ENCODE peak calls at places on chromosomes 3 and 15, in nine cellular contexts. One of them, this sample, is unnamed. For H3K4me1, the result is how much of the 10 kb centered on the place peaks cover.

GRCh38 chr3:157573281-157573680 is 70.1 kb upstream of the VEPH1 start:
- DNase-seq in SK-N-SH: no peak
- DNase-seq in aorta: no peak
- DNase-seq in sigmoid colon: no peak
- DNase-seq in body of pancreas: no peak
- DNase-seq in CD8-positive, alpha-beta memory T cell: no peak
- DNase-seq in right atrium auricular region: no peak
- DNase-seq in effector memory CD4-positive, alpha-beta T cell: no peak
- DNase-seq in suprapubic skin: no peak
- DNase-seq in this sample: no peak

GRCh38 chr15:42148808-42149492 is 7.5 kb downstream of the PLA2G4F start:
- DNase-seq in SK-N-SH: no peak
- DNase-seq in aorta: no peak
- DNase-seq in sigmoid colon: no peak
- DNase-seq in body of pancreas: peak
- DNase-seq in CD8-positive, alpha-beta memory T cell: no peak
- DNase-seq in right atrium auricular region: no peak
- DNase-seq in effector memory CD4-positive, alpha-beta T cell: no peak
- DNase-seq in suprapubic skin: peak
- DNase-seq in this sample: no peak

GRCh38 chr15:64596701-64597468 is 136.5 kb downstream of the ZNF609 start:
- DNase-seq in SK-N-SH: no peak
- DNase-seq in aorta: no peak
- DNase-seq in sigmoid colon: no peak
- DNase-seq in body of pancreas: no peak
- DNase-seq in CD8-positive, alpha-beta memory T cell: peak
- DNase-seq in right atrium auricular region: no peak
- DNase-seq in effector memory CD4-positive, alpha-beta T cell: peak
- DNase-seq in suprapubic skin: no peak
- DNase-seq in this sample: no peak

GRCh38 chr3:183393625-183394024 is 34.8 kb downstream of the MCF2L2 start:
- DNase-seq in SK-N-SH: peak
- DNase-seq in aorta: no peak
- DNase-seq in sigmoid colon: no peak
- DNase-seq in body of pancreas: no peak
- DNase-seq in CD8-positive, alpha-beta memory T cell: no peak
- DNase-seq in right atrium auricular region: no peak
- DNase-seq in effector memory CD4-positive, alpha-beta T cell: no peak
- DNase-seq in suprapubic skin: no peak
- DNase-seq in this sample: no peak

GRCh38 chr3:113532698-113533533 is 561 bp downstream of the SIDT1 start:
- DNase-seq in SK-N-SH: peak
- DNase-seq in aorta: peak
- DNase-seq in sigmoid colon: no peak
- DNase-seq in body of pancreas: peak
- DNase-seq in CD8-positive, alpha-beta memory T cell: peak
- DNase-seq in right atrium auricular region: no peak
- DNase-seq in effector memory CD4-positive, alpha-beta T cell: peak
- DNase-seq in suprapubic skin: no peak
- DNase-seq in this sample: peak

GRCh38 chr15:42679285-42680141 is 57.4 kb downstream of the CDAN1 start:
- DNase-seq in SK-N-SH: no peak
- DNase-seq in aorta: no peak
- DNase-seq in sigmoid colon: no peak
- DNase-seq in body of pancreas: no peak
- DNase-seq in CD8-positive, alpha-beta memory T cell: no peak
- DNase-seq in right atrium auricular region: no peak
- DNase-seq in effector memory CD4-positive, alpha-beta T cell: no peak
- DNase-seq in suprapubic skin: no peak
- DNase-seq in this sample: no peak

GRCh38 chr3:62562596-62562995 is 189.2 kb upstream of the FEZF2 start:
- DNase-seq in SK-N-SH: no peak
- DNase-seq in aorta: peak
- DNase-seq in sigmoid colon: no peak
- DNase-seq in body of pancreas: no peak
- DNase-seq in CD8-positive, alpha-beta memory T cell: no peak
- DNase-seq in right atrium auricular region: no peak
- DNase-seq in effector memory CD4-positive, alpha-beta T cell: no peak
- DNase-seq in suprapubic skin: no peak
- DNase-seq in this sample: no peak

GRCh38 chr3:53174346-53175250 is 13.6 kb downstream of the PRKCD start:
- DNase-seq in SK-N-SH: no peak
- DNase-seq in aorta: no peak
- DNase-seq in sigmoid colon: no peak
- DNase-seq in body of pancreas: no peak
- DNase-seq in CD8-positive, alpha-beta memory T cell: no peak
- DNase-seq in right atrium auricular region: no peak
- DNase-seq in effector memory CD4-positive, alpha-beta T cell: no peak
- DNase-seq in suprapubic skin: no peak
- DNase-seq in this sample: no peak

GRCh38 chr15:51193526-51193925 is 98.8 kb upstream of the TNFAIP8L3 start:
- DNase-seq in SK-N-SH: no peak
- DNase-seq in aorta: peak
- DNase-seq in sigmoid colon: no peak
- DNase-seq in body of pancreas: no peak
- DNase-seq in CD8-positive, alpha-beta memory T cell: no peak
- DNase-seq in right atrium auricular region: no peak
- DNase-seq in effector memory CD4-positive, alpha-beta T cell: no peak
- DNase-seq in suprapubic skin: no peak
- DNase-seq in this sample: no peak

GRCh38 chr15:91604122-91604521 is 249.4 kb upstream of the SLCO3A1 start:
- DNase-seq in SK-N-SH: no peak
- DNase-seq in aorta: no peak
- DNase-seq in sigmoid colon: no peak
- DNase-seq in body of pancreas: no peak
- DNase-seq in CD8-positive, alpha-beta memory T cell: no peak
- DNase-seq in right atrium auricular region: no peak
- DNase-seq in effector memory CD4-positive, alpha-beta T cell: no peak
- DNase-seq in suprapubic skin: no peak
- DNase-seq in this sample: no peak

DNA sequence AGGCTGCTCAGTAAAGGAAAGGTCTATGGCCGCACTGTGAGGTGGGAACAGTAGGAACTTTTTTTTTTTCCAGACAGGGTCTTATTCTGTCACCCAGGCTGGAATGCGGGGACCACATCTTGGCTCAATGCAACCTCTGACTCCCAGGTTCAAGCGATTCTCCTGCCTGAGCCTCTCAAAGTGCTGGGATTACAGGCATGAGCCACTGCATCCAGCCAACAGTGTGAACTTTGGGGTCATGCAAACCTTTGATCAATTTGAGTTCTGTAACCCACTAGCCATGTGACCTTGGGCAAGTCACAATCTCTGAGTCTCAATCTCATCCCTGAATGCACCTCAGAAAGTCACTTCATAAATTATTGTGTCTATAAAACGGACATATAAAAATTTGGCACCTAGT is 286.8 kb upstream of the CTNNB1 start:
- DNase-seq in SK-N-SH: no peak
- DNase-seq in aorta: no peak
- DNase-seq in sigmoid colon: no peak
- DNase-seq in body of pancreas: no peak
- DNase-seq in CD8-positive, alpha-beta memory T cell: no peak
- DNase-seq in right atrium auricular region: no peak
- DNase-seq in effector memory CD4-positive, alpha-beta T cell: no peak
- DNase-seq in suprapubic skin: no peak
- DNase-seq in this sample: no peak
- H3K4me1 ChIP-seq in SK-N-SH: under half
- H3K4me1 ChIP-seq in aorta: under half
- H3K4me1 ChIP-seq in sigmoid colon: under half
- H3K4me1 ChIP-seq in body of pancreas: under half
- H3K4me1 ChIP-seq in CD8-positive, alpha-beta memory T cell: under half
- H3K4me1 ChIP-seq in right atrium auricular region: under half
- H3K4me1 ChIP-seq in effector memory CD4-positive, alpha-beta T cell: under half
- H3K4me1 ChIP-seq in suprapubic skin: under half
- H3K4me1 ChIP-seq in this sample: under half

GRCh38 chr15:70243686-70244540 is 146.2 kb upstream of the TLE3 start:
- DNase-seq in SK-N-SH: no peak
- DNase-seq in aorta: no peak
- DNase-seq in sigmoid colon: peak
- DNase-seq in body of pancreas: no peak
- DNase-seq in CD8-positive, alpha-beta memory T cell: no peak
- DNase-seq in right atrium auricular region: no peak
- DNase-seq in effector memory CD4-positive, alpha-beta T cell: no peak
- DNase-seq in suprapubic skin: no peak
- DNase-seq in this sample: no peak
- H3K27ac ChIP-seq in SK-N-SH: no peak
- H3K27ac ChIP-seq in aorta: no peak
- H3K27ac ChIP-seq in sigmoid colon: no peak
- H3K27ac ChIP-seq in body of pancreas: no peak
- H3K27ac ChIP-seq in CD8-positive, alpha-beta memory T cell: no peak
- H3K27ac ChIP-seq in right atrium auricular region: no peak
- H3K27ac ChIP-seq in effector memory CD4-positive, alpha-beta T cell: no peak
- H3K27ac ChIP-seq in suprapubic skin: no peak
- H3K27ac ChIP-seq in this sample: no peak

DNA sequence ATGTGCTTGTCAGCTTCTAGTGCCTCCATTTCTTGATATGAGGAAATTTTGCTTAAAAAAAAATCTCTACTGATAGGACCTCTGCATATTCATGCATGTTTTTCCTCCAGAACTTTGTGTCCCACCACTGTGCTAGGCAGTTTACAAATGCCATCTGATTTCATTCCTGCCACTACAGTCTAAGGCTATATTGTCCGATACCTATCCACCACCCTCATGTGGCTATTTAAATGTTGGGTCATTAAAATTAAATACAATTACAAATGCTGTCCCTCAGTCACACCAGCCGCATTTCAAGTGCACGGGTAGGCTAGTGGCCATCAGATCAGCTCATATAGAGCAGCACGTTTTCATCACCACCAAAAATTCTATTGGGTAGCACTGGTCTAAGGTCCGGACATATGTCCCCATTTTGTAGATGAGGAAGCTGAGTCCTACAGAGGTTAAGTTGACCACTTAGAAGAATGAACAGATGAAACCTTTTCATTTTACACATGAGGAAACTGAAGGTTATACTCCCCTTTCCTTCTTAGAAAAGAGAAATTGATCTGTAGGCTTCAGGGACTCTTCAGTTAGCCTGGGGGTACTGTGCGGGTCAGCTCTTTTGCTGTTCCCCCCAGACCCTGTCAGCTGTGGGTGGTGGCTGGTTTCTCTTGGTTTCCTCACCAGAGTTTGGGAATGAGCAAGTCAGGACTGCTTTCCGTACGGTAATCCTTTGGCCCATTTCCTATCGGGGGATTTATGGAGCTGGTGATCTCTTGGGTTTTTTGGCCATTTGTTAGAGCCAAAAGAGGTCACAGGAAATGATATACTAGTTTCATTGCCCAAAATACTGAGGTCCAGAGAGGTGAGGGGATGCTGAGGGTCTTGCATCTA is 56.6 kb downstream of the SMAD3 start:
- DNase-seq in SK-N-SH: no peak
- DNase-seq in aorta: no peak
- DNase-seq in sigmoid colon: no peak
- DNase-seq in body of pancreas: no peak
- DNase-seq in CD8-positive, alpha-beta memory T cell: no peak
- DNase-seq in right atrium auricular region: no peak
- DNase-seq in effector memory CD4-positive, alpha-beta T cell: no peak
- DNase-seq in suprapubic skin: no peak
- DNase-seq in this sample: no peak
- H3K4me1 ChIP-seq in SK-N-SH: under half
- H3K4me1 ChIP-seq in aorta: under half
- H3K4me1 ChIP-seq in sigmoid colon: half or more
- H3K4me1 ChIP-seq in body of pancreas: half or more
- H3K4me1 ChIP-seq in CD8-positive, alpha-beta memory T cell: half or more
- H3K4me1 ChIP-seq in right atrium auricular region: half or more
- H3K4me1 ChIP-seq in effector memory CD4-positive, alpha-beta T cell: half or more
- H3K4me1 ChIP-seq in suprapubic skin: half or more
- H3K4me1 ChIP-seq in this sample: under half

DNA sequence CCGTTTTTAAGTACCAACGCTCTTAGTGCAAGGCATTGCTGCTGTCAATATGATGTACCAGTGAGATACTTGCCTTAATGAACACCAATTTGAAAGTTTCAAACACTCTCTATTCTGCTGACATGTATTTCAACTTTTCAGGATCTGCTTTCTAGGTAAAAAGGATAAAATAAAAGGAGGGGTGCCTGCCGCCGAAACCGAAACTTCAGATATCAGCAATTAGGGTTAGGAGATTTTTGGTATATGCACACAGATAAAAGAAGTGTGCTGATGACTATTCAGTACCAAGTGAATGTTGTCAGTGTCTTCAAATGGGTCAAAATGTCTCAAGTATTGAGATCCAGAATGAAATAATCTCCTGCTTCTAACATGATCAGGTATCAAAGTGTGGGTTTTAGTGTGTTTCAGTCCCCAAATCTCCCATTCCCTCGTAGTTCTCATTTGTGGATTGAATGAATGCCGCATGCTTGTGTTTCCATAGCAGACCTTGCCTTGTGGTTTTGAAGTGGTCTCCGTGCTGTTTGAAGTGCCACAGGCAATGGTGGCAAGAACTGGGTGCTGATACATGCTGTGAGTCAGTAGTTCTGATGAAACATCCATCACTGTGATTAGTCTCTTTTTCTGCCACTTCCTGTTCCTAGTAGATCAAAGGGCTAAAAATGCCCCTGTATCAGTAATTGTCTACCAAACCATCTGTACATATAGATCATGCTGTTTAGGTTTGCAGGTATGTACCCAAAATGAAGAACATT is 22.5 kb downstream of the CHST14 start:
- DNase-seq in SK-N-SH: no peak
- DNase-seq in aorta: no peak
- DNase-seq in sigmoid colon: no peak
- DNase-seq in body of pancreas: no peak
- DNase-seq in CD8-positive, alpha-beta memory T cell: peak
- DNase-seq in right atrium auricular region: no peak
- DNase-seq in effector memory CD4-positive, alpha-beta T cell: peak
- DNase-seq in suprapubic skin: no peak
- DNase-seq in this sample: no peak
- H3K27ac ChIP-seq in SK-N-SH: no peak
- H3K27ac ChIP-seq in aorta: no peak
- H3K27ac ChIP-seq in sigmoid colon: no peak
- H3K27ac ChIP-seq in body of pancreas: no peak
- H3K27ac ChIP-seq in CD8-positive, alpha-beta memory T cell: no peak
- H3K27ac ChIP-seq in right atrium auricular region: no peak
- H3K27ac ChIP-seq in effector memory CD4-positive, alpha-beta T cell: peak
- H3K27ac ChIP-seq in suprapubic skin: no peak
- H3K27ac ChIP-seq in this sample: no peak

GRCh38 chr3:106336619-106337018 is 467.8 kb upstream of the CBLB start:
- DNase-seq in SK-N-SH: no peak
- DNase-seq in aorta: no peak
- DNase-seq in sigmoid colon: no peak
- DNase-seq in body of pancreas: no peak
- DNase-seq in CD8-positive, alpha-beta memory T cell: no peak
- DNase-seq in right atrium auricular region: no peak
- DNase-seq in effector memory CD4-positive, alpha-beta T cell: no peak
- DNase-seq in suprapubic skin: no peak
- DNase-seq in this sample: no peak
- H3K4me1 ChIP-seq in SK-N-SH: under half
- H3K4me1 ChIP-seq in aorta: under half
- H3K4me1 ChIP-seq in sigmoid colon: under half
- H3K4me1 ChIP-seq in body of pancreas: under half
- H3K4me1 ChIP-seq in CD8-positive, alpha-beta memory T cell: under half
- H3K4me1 ChIP-seq in right atrium auricular region: under half
- H3K4me1 ChIP-seq in effector memory CD4-positive, alpha-beta T cell: under half
- H3K4me1 ChIP-seq in suprapubic skin: under half
- H3K4me1 ChIP-seq in this sample: under half

GRCh38 chr3:107662109-107662477 is 139.3 kb downstream of the BBX start:
- DNase-seq in SK-N-SH: no peak
- DNase-seq in aorta: peak
- DNase-seq in sigmoid colon: peak
- DNase-seq in body of pancreas: no peak
- DNase-seq in CD8-positive, alpha-beta memory T cell: no peak
- DNase-seq in right atrium auricular region: no peak
- DNase-seq in effector memory CD4-positive, alpha-beta T cell: no peak
- DNase-seq in suprapubic skin: no peak
- DNase-seq in this sample: no peak
- H3K27ac ChIP-seq in SK-N-SH: peak
- H3K27ac ChIP-seq in aorta: no peak
- H3K27ac ChIP-seq in sigmoid colon: peak
- H3K27ac ChIP-seq in body of pancreas: no peak
- H3K27ac ChIP-seq in CD8-positive, alpha-beta memory T cell: no peak
- H3K27ac ChIP-seq in right atrium auricular region: peak
- H3K27ac ChIP-seq in effector memory CD4-positive, alpha-beta T cell: no peak
- H3K27ac ChIP-seq in suprapubic skin: peak
- H3K27ac ChIP-seq in this sample: no peak

GRCh38 chr3:197494366-197495058 is 61.3 kb downstream of the BDH1 start:
- DNase-seq in SK-N-SH: no peak
- DNase-seq in aorta: peak
- DNase-seq in sigmoid colon: no peak
- DNase-seq in body of pancreas: no peak
- DNase-seq in CD8-positive, alpha-beta memory T cell: no peak
- DNase-seq in right atrium auricular region: no peak
- DNase-seq in effector memory CD4-positive, alpha-beta T cell: no peak
- DNase-seq in suprapubic skin: no peak
- DNase-seq in this sample: no peak
- H3K4me1 ChIP-seq in SK-N-SH: under half
- H3K4me1 ChIP-seq in aorta: under half
- H3K4me1 ChIP-seq in sigmoid colon: under half
- H3K4me1 ChIP-seq in body of pancreas: under half
- H3K4me1 ChIP-seq in CD8-positive, alpha-beta memory T cell: under half
- H3K4me1 ChIP-seq in right atrium auricular region: under half
- H3K4me1 ChIP-seq in effector memory CD4-positive, alpha-beta T cell: under half
- H3K4me1 ChIP-seq in suprapubic skin: under half
- H3K4me1 ChIP-seq in this sample: under half